ENCODE peak calls at places on chromosomes 6 and 20, in four cellular contexts. S, G, C and I are unnamed samples.

GRCh38 chr20:49210101-49210749 is 9.0 kb upstream of the DDX27 start:
- DNase-seq in S (peak), G (no peak), C (no peak), I (peak)

GRCh38 chr6:31557443-31558317 is 10.3 kb downstream of the NFKBIL1 start:
- DNase-seq in S (no peak), G (no peak), C (no peak), I (peak)

GRCh38 chr6:131381052-131381451 is 192.0 kb upstream of the ARG1 start:
- DNase-seq in S (no peak), G (no peak), C (no peak), I (no peak)

GRCh38 chr20:12270863-12271262 is 353.2 kb downstream of the BTBD3 start:
- DNase-seq in S (no peak), G (peak), C (no peak), I (no peak)

GRCh38 chr6:71383891-71384489 is 95.4 kb downstream of the OGFRL1 start:
- DNase-seq in S (peak), G (no peak), C (peak), I (peak)

GRCh38 chr20:3532089-3532615 is 61.3 kb downstream of the ATRN start:
- DNase-seq in S (no peak), G (no peak), C (no peak), I (no peak)

GRCh38 chr6:121711472-121711871 is 276.0 kb downstream of the GJA1 start:
- DNase-seq in S (no peak), G (no peak), C (no peak), I (no peak)

GRCh38 chr6:136244061-136244616 is 6.0 kb downstream of the MTFR2 start:
- DNase-seq in S (no peak), G (no peak), C (no peak), I (no peak)

GRCh38 chr20:54431545-54431944 is 43.8 kb upstream of the DOK5 start:
- DNase-seq in S (peak), G (no peak), C (no peak), I (no peak)

GRCh38 chr6:69825904-69826303 is 29.1 kb upstream of the LMBRD1 start:
- DNase-seq in S (peak), G (no peak), C (no peak), I (no peak)

GRCh38 chr20:37704955-37705354 is 11.1 kb downstream of the CTNNBL1 start:
- DNase-seq in S (no peak), G (no peak), C (no peak), I (no peak)

GRCh38 chr6:36964908-36965307 is 10.4 kb downstream of the PI16 start:
- DNase-seq in S (no peak), G (peak), C (no peak), I (no peak)

GRCh38 chr6:3697609-3698008 is 53.9 kb downstream of the PXDC1 start:
- DNase-seq in S (peak), G (no peak), C (no peak), I (no peak)

GRCh38 chr6:17431581-17431980 is 38.2 kb downstream of the CAP2 start:
- DNase-seq in S (peak), G (no peak), C (no peak), I (no peak)

GRCh38 chr6:119241124-119241491 is 108.5 kb downstream of the MAN1A1 start:
- DNase-seq in S (peak), G (no peak), C (peak), I (no peak)

GRCh38 chr20:62936996-62937352 is 973 bp upstream of the GID8 start:
- DNase-seq in S (peak), G (no peak), C (peak), I (peak)

GRCh38 chr6:143578054-143578453 is 66.5 kb upstream of the FUCA2 start:
- DNase-seq in S (no peak), G (no peak), C (no peak), I (no peak)

GRCh38 chr20:1434571-1435336 is 31.9 kb downstream of the NSFL1C start:
- DNase-seq in S (peak), G (no peak), C (no peak), I (peak)

GRCh38 chr20:56453347-56453746 is 15.1 kb upstream of the RTF2 start:
- DNase-seq in S (no peak), G (no peak), C (no peak), I (peak)

GRCh38 chr20:52494244-52494643 is 302.7 kb upstream of the ZFP64 start:
- DNase-seq in S (no peak), G (no peak), C (no peak), I (no peak)

GRCh38 chr6:18263561-18264337 is 581 bp downstream of the DEK start:
- DNase-seq in S (peak), G (no peak), C (peak), I (peak)

GRCh38 chr20:18922898-18923297 is 109.3 kb downstream of the SCP2D1 start:
- DNase-seq in S (no peak), G (no peak), C (no peak), I (peak)

GRCh38 chr6:17013701-17014100 is 88.1 kb upstream of the STMND1 start:
- DNase-seq in S (peak), G (no peak), C (no peak), I (no peak)

GRCh38 chr6:121592955-121593665 is 157.7 kb downstream of the GJA1 start:
- DNase-seq in S (peak), G (no peak), C (no peak), I (no peak)

GRCh38 chr6:27250955-27251671 is 3.6 kb downstream of the PRSS16 start:
- DNase-seq in S (no peak), G (peak), C (peak), I (peak)

GRCh38 chr6:1997702-1998101 is 247.7 kb downstream of the GMDS start:
- DNase-seq in S (no peak), G (no peak), C (no peak), I (no peak)

GRCh38 chr6:159014406-159014805 is 14.4 kb upstream of the RSPH3 start:
- DNase-seq in S (no peak), G (no peak), C (no peak), I (no peak)

GRCh38 chr20:36454664-36455427 is 86.5 kb upstream of the MYL9 start:
- DNase-seq in S (no peak), G (peak), C (peak), I (no peak)

GRCh38 chr6:125658759-125659431 is 90.5 kb upstream of the HEY2 start:
- DNase-seq in S (peak), G (no peak), C (no peak), I (no peak)

GRCh38 chr6:166341915-166342292 is 441 bp downstream of the SFT2D1 start:
- DNase-seq in S (no peak), G (no peak), C (no peak), I (peak)

GRCh38 chr20:46176744-46177378 is 58.7 kb downstream of the CD40 start:
- DNase-seq in S (no peak), G (no peak), C (no peak), I (no peak)

GRCh38 chr6:121319112-121319553 is 15.1 kb downstream of the TBC1D32 start:
- DNase-seq in S (peak), G (no peak), C (peak), I (no peak)

GRCh38 chr20:39291301-39291700 is 329.2 kb downstream of the DHX35 start:
- DNase-seq in S (no peak), G (no peak), C (no peak), I (no peak)